ENCODE peak calls at places on chromosomes 3 and 15, in seven cellular contexts. V is germinal center; Q is posterior vena cava; U is psoas muscle; B is choroid plexus epithelial cell; A is RWPE1; O is stimulated activated CD4-positive, alpha-beta T cell treated with anti-CD3 and anti-CD28 coated beads, Interleukin-4, amount 100 ng/mL, for 48 hours. N is an unnamed sample.

GRCh38 chr15:101052681-101053121 is 133.5 kb downstream of the LRRK1 start:
- DNase-seq in V (no peak), Q (peak; percentile 69), U (no peak), B (no peak), A (no peak), O (no peak), N (peak; percentile 36)

GRCh38 chr3:147360936-147361670 is 45.2 kb downstream of the ZIC4 start:
- DNase-seq in V (no peak), Q (no peak), U (no peak), B (peak; percentile 42), A (no peak), O (no peak), N (no peak)

GRCh38 chr15:25783607-25784131 is 79.5 kb downstream of the ATP10A start:
- DNase-seq in V (peak; percentile 39), Q (peak; percentile 76), U (no peak), B (no peak), A (no peak), O (peak; percentile 22), N (no peak)

GRCh38 chr15:86915811-86916331 is 836.2 kb downstream of the AGBL1 start:
- DNase-seq in V (no peak), Q (no peak), U (no peak), B (peak; percentile 67), A (peak; percentile 59), O (no peak), N (no peak)

GRCh38 chr3:39105687-39106063 is 1.8 kb downstream of the GORASP1 start:
- DNase-seq in V (no peak), Q (no peak), U (no peak), B (no peak), A (no peak), O (no peak), N (no peak)

GRCh38 chr3:153372326-153372725 is 210.3 kb downstream of the RAP2B start:
- DNase-seq in V (no peak), Q (no peak), U (no peak), B (peak; percentile 90), A (peak; percentile 65), O (no peak), N (no peak)

GRCh38 chr3:134885877-134886621 is 91.0 kb downstream of the EPHB1 start:
- DNase-seq in V (no peak), Q (no peak), U (no peak), B (no peak), A (no peak), O (no peak), N (no peak)

GRCh38 chr15:64464271-64465005 is 4.1 kb downstream of the ZNF609 start:
- DNase-seq in V (no peak), Q (no peak), U (no peak), B (no peak), A (no peak), O (no peak), N (no peak)

GRCh38 chr15:47505712-47506542 is 211.4 kb upstream of the SEMA6D start:
- DNase-seq in V (no peak), Q (no peak), U (no peak), B (peak; percentile 64), A (no peak), O (no peak), N (no peak)